ENCODE peak calls at places on chromosomes 1 and 21, in ten cellular contexts. K, Y, G, H, A, F, R, J, V and E are unnamed samples.
A peak's percentile ranks its signal among the peaks of the same experiment; 100 is the strongest.

GRCh38 chr1:54158071-54158470 is 5.3 kb upstream of the CDCP2 start:
- DNase-seq in K (peak; percentile 72), Y (no peak), G (no peak), H (no peak), A (peak; percentile 23), F (peak; percentile 41), R (no peak), J (no peak), V (no peak), E (no peak)

GRCh38 chr1:94553323-94553730 is 11.8 kb upstream of the F3 start:
- DNase-seq in K (peak; percentile 19), Y (no peak), G (no peak), H (no peak), A (no peak), F (no peak), R (no peak), J (no peak), V (no peak), E (peak; percentile 40)

GRCh38 chr1:201222125-201222524 is 31.5 kb downstream of the IGFN1 start:
- DNase-seq in K (no peak), Y (no peak), G (no peak), H (no peak), A (no peak), F (no peak), R (no peak), J (no peak), V (no peak), E (no peak)

GRCh38 chr1:51331206-51332100 is 1.1 kb upstream of the TTC39A start:
- DNase-seq in K (peak; percentile 60), Y (peak; percentile 15), G (peak; percentile 29), H (peak; percentile 21), A (no peak), F (peak; percentile 55), R (peak; percentile 49), J (peak; percentile 54), V (no peak), E (peak; percentile 74)

GRCh38 chr1:192512426-192513125 is 63.0 kb upstream of the RGS1 start:
- DNase-seq in K (peak; percentile 13), Y (no peak), G (no peak), H (no peak), A (no peak), F (no peak), R (no peak), J (no peak), V (no peak), E (peak; percentile 19)

GRCh38 chr1:112575154-112575804 is 43.7 kb downstream of the ST7L start:
- DNase-seq in K (no peak), Y (no peak), G (peak; percentile 95), H (no peak), A (no peak), F (peak; percentile 69), R (no peak), J (no peak), V (no peak), E (peak; percentile 41)

GRCh38 chr1:31102501-31102950 is 37.0 kb upstream of the PUM1 start:
- DNase-seq in K (peak; percentile 6), Y (no peak), G (peak; percentile 73), H (no peak), A (no peak), F (no peak), R (no peak), J (no peak), V (no peak), E (peak; percentile 82)

GRCh38 chr1:168419746-168420145 is 124.1 kb downstream of the XCL2 start:
- DNase-seq in K (no peak), Y (no peak), G (peak; percentile 53), H (no peak), A (no peak), F (no peak), R (no peak), J (no peak), V (no peak), E (no peak)

GRCh38 chr1:67274623-67275325 is 32.9 kb upstream of the IL12RB2 start:
- DNase-seq in K (no peak), Y (no peak), G (no peak), H (peak; percentile 27), A (no peak), F (no peak), R (no peak), J (no peak), V (no peak), E (no peak)

GRCh38 chr1:221397141-221397540 is 344.7 kb downstream of the DUSP10 start:
- DNase-seq in K (no peak), Y (no peak), G (no peak), H (no peak), A (no peak), F (no peak), R (no peak), J (no peak), V (no peak), E (no peak)

GRCh38 chr1:92410706-92411105 is 76.0 kb downstream of the GFI1 start:
- DNase-seq in K (no peak), Y (no peak), G (no peak), H (peak; percentile 55), A (no peak), F (no peak), R (no peak), J (no peak), V (no peak), E (no peak)

GRCh38 chr1:59926381-59927243 is at the start of gene CYP2J2:
- DNase-seq in K (peak; percentile 76), Y (peak; percentile 83), G (peak; percentile 28), H (peak; percentile 58), A (peak; percentile 78), F (peak; percentile 10), R (no peak), J (no peak), V (no peak), E (peak; percentile 59)

GRCh38 chr1:54118704-54119103 is 34.1 kb downstream of the CDCP2 start:
- DNase-seq in K (no peak), Y (no peak), G (peak; percentile 16), H (no peak), A (no peak), F (no peak), R (no peak), J (no peak), V (no peak), E (no peak)

GRCh38 chr1:8481650-8482380 is 163.9 kb downstream of the SLC45A1 start:
- DNase-seq in K (no peak), Y (no peak), G (peak; percentile 18), H (no peak), A (no peak), F (no peak), R (no peak), J (no peak), V (no peak), E (no peak)

GRCh38 chr21:28235169-28235892 is 757.3 kb downstream of the LTN1 start:
- DNase-seq in K (peak; percentile 25), Y (no peak), G (peak; percentile 63), H (no peak), A (peak; percentile 64), F (no peak), R (no peak), J (no peak), V (no peak), E (no peak)

GRCh38 chr1:35650416-35650815 is 9.1 kb upstream of the PSMB2 start:
- DNase-seq in K (no peak), Y (no peak), G (no peak), H (no peak), A (no peak), F (no peak), R (no peak), J (peak; percentile 30), V (no peak), E (no peak)

GRCh38 chr1:29542476-29543015 is 306.2 kb downstream of the PTPRU start:
- DNase-seq in K (no peak), Y (no peak), G (no peak), H (no peak), A (no peak), F (no peak), R (no peak), J (no peak), V (no peak), E (no peak)

GRCh38 chr1:245388687-245389086 is 233.9 kb downstream of the KIF26B start:
- DNase-seq in K (no peak), Y (no peak), G (no peak), H (no peak), A (no peak), F (no peak), R (no peak), J (no peak), V (no peak), E (no peak)

GRCh38 chr1:193229136-193229535 is 42.7 kb upstream of the B3GALT2 start:
- DNase-seq in K (no peak), Y (no peak), G (peak; percentile 38), H (no peak), A (no peak), F (no peak), R (no peak), J (no peak), V (no peak), E (no peak)